ENCODE peak calls at places on chromosomes 13 and 19, in five cellular contexts. J is ACHN; U is omental fat pad; T is stimulated activated CD8-positive, alpha-beta memory T cell treated with anti-CD3 and anti-CD28 coated beads, Interleukin-15, amount 100 ng/mL, for 24 hours; L is EH. M is an unnamed sample.

GRCh38 chr19:20964798-20965197 is 41.7 kb downstream of the ZNF85 start:
- DNase-seq in J (no peak), U (no peak), T (no peak), L (no peak), M (no peak)

GRCh38 chr19:43784981-43785808 is 4.4 kb upstream of the KCNN4 start:
- DNase-seq in J (peak), U (no peak), T (no peak), L (peak), M (no peak)

GRCh38 chr19:49114630-49115363 is 627 bp downstream of the LIN7B start:
- DNase-seq in J (peak), U (no peak), T (peak), L (peak), M (no peak)

GRCh38 chr13:101178394-101178793 is 237.9 kb downstream of the NALCN start:
- DNase-seq in J (no peak), U (no peak), T (no peak), L (no peak), M (no peak)

GRCh38 chr19:279231-279630 is 12.0 kb downstream of the PLPP2 start:
- DNase-seq in J (no peak), U (no peak), T (no peak), L (no peak), M (peak)

GRCh38 chr13:49060698-49061387 is 85.1 kb downstream of the FNDC3A start:
- DNase-seq in J (no peak), U (no peak), T (no peak), L (peak), M (no peak)

GRCh38 chr13:38947049-38947448 is 43.6 kb downstream of the STOML3 start:
- DNase-seq in J (no peak), U (no peak), T (no peak), L (no peak), M (no peak)

GRCh38 chr13:112053167-112053743 is 13.7 kb upstream of the SOX1 start:
- DNase-seq in J (no peak), U (no peak), T (no peak), L (no peak), M (no peak)

GRCh38 chr13:98972627-98973026 is 5.2 kb downstream of the DOCK9 start:
- DNase-seq in J (peak), U (no peak), T (no peak), L (peak), M (no peak)

GRCh38 chr13:60788156-60788829 is 391.3 kb downstream of the TDRD3 start:
- DNase-seq in J (no peak), U (no peak), T (no peak), L (no peak), M (no peak)

GRCh38 chr19:3178377-3178972 is at the start of gene S1PR4:
- DNase-seq in J (no peak), U (no peak), T (no peak), L (no peak), M (peak)

GRCh38 chr13:26034018-26034417 is 17.8 kb downstream of the SHISA2 start:
- DNase-seq in J (no peak), U (no peak), T (no peak), L (no peak), M (no peak)

M was measured in type B pancreatic cell.